ENCODE peak calls at places on chromosomes 4 and X, in seven cellular contexts. S is PC-3, O is GM23248, A is MM.1S, L is hepatocyte, U is fibroblast of lung, T is keratinocyte. P is an unnamed sample.

GRCh38 chrX:123993326-123993725 is 31.8 kb downstream of the STAG2 start:
- DNase-seq in O (peak; percentile 82), L (no peak), U (peak; percentile 83), S (peak; percentile 76), A (no peak), T (peak; percentile 46), P (no peak)

GRCh38 chrX:49884290-49884862 is 5.1 kb downstream of the USP27X start:
- DNase-seq in L (peak; percentile 59), S (peak; percentile 62), O (peak; percentile 67), U (peak; percentile 16), A (peak; percentile 40), T (no peak), P (peak; percentile 71)

GRCh38 chr4:16725252-16725651 is 173.2 kb downstream of the LDB2 start:
- DNase-seq in O (no peak), A (no peak), L (no peak), U (no peak), S (no peak), T (no peak), P (no peak)

GRCh38 chr4:89422441-89422950 is 114.9 kb upstream of the GPRIN3 start:
- DNase-seq in A (no peak), T (no peak), S (no peak), L (no peak), O (no peak), U (peak; percentile 57), P (no peak)

GRCh38 chr4:156773648-156774357 is 197.8 kb downstream of the PDGFC start:
- DNase-seq in T (no peak), L (no peak), O (peak; percentile 70), A (no peak), U (peak; percentile 87), S (peak; percentile 63), P (no peak)

GRCh38 chrX:153499876-153500275 is 5.1 kb downstream of the BGN start:
- DNase-seq in O (peak; percentile 47), L (no peak), U (no peak), S (no peak), A (no peak), T (no peak), P (no peak)

GRCh38 chr4:59484948-59485347 is 1715.2 kb upstream of the ADGRL3 start:
- DNase-seq in L (no peak), O (no peak), A (no peak), T (no peak), U (no peak), S (no peak), P (no peak)

GRCh38 chrX:153414838-153415552 is 3.7 kb downstream of the ZFP92 start:
- DNase-seq in L (no peak), T (no peak), A (no peak), O (peak; percentile 41), U (no peak), S (no peak), P (no peak)

GRCh38 chr4:175346381-175346780 is 428.2 kb downstream of the ADAM29 start:
- DNase-seq in U (no peak), T (no peak), L (no peak), O (no peak), A (no peak), S (peak; percentile 60), P (no peak)

GRCh38 chr4:26080876-26081628 is 167.0 kb downstream of the SMIM20 start:
- DNase-seq in T (no peak), O (no peak), A (no peak), L (no peak), U (no peak), S (no peak), P (no peak)

GRCh38 chr4:26083987-26084386 is 170.0 kb downstream of the SMIM20 start:
- DNase-seq in S (peak; percentile 94), A (no peak), U (peak; percentile 96), T (peak; percentile 74), L (peak; percentile 71), O (peak; percentile 91), P (no peak)

GRCh38 chr4:26081795-26082498 is 167.9 kb downstream of the SMIM20 start:
- DNase-seq in T (no peak), L (peak; percentile 66), O (peak; percentile 48), U (peak; percentile 49), A (peak; percentile 60), S (peak; percentile 71), P (peak; percentile 84)

GRCh38 chr4:26084414-26084813 is 170.4 kb downstream of the SMIM20 start:
- DNase-seq in U (no peak), A (no peak), O (no peak), S (no peak), T (no peak), L (no peak), P (peak; percentile 17)

DNA sequence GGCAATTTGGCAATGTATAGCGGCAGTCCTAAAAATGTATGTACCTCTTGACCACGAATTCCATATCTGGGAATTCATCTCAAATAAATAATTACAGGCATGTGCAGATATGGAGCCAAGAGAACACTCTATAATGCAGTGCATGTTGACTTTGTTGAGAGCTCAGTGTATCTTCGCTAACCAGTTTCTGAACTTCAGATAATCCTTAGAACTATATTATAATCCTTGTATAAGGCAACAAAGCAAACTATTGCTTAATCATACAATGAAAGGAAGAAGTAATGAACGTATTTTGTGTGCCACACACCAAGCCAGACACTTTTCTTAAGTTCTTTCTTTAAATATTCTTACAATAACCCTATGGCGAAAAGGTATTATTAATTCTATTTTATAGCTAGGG is 168.5 kb downstream of the SMIM20 start:
- DNase-seq in U (no peak), L (no peak), S (no peak), T (no peak), A (no peak), O (no peak), P (no peak)
- TF ChIP-seq EZH2 in U (no peak), L (no peak), S (no peak), T (no peak), A (no peak), O (no peak), P (no peak)

GRCh38 chr4:76898385-76898692 is 395 bp upstream of the SOWAHB start:
- DNase-seq in S (no peak), A (no peak), O (no peak), T (no peak), U (peak; percentile 5), L (no peak), P (no peak)
- TF ChIP-seq EZH2 in S (no peak), A (no peak), O (peak; percentile 46), T (no peak), U (no peak), L (no peak), P (peak; percentile 36)

GRCh38 chrX:145821898-145822567 is 4.4 kb downstream of the SLITRK2 start:
- DNase-seq in U (no peak), O (no peak), L (no peak), S (no peak), A (no peak), T (no peak), P (peak; percentile 8)
- TF ChIP-seq EZH2 in U (no peak), O (no peak), L (peak; percentile 52), S (no peak), A (no peak), T (no peak), P (peak; percentile 59)

DNA sequence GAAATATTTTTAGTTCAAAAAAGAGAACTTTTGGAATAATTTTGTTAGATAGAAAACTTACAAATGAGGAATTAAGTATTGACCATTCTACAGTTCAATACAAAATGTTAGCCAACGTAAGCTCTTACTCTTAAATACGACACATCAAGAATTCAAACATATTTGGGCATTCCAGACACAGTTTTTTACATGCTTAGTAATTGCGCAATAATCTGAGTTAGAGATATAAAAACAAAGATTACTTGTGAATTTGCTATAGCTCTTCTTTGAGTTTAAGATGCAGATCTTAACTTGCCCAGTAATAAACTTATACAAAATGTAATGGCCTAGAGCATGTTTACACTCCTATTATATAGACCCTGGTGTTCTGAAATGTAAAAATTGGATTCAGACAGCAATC is 1.2 kb downstream of the HPGDS start:
- DNase-seq in L (no peak), U (no peak), S (no peak), A (no peak), T (no peak), O (peak; percentile 18), P (no peak)
- TF ChIP-seq EZH2 in L (no peak), U (no peak), S (no peak), A (no peak), T (no peak), O (no peak), P (no peak)

DNA sequence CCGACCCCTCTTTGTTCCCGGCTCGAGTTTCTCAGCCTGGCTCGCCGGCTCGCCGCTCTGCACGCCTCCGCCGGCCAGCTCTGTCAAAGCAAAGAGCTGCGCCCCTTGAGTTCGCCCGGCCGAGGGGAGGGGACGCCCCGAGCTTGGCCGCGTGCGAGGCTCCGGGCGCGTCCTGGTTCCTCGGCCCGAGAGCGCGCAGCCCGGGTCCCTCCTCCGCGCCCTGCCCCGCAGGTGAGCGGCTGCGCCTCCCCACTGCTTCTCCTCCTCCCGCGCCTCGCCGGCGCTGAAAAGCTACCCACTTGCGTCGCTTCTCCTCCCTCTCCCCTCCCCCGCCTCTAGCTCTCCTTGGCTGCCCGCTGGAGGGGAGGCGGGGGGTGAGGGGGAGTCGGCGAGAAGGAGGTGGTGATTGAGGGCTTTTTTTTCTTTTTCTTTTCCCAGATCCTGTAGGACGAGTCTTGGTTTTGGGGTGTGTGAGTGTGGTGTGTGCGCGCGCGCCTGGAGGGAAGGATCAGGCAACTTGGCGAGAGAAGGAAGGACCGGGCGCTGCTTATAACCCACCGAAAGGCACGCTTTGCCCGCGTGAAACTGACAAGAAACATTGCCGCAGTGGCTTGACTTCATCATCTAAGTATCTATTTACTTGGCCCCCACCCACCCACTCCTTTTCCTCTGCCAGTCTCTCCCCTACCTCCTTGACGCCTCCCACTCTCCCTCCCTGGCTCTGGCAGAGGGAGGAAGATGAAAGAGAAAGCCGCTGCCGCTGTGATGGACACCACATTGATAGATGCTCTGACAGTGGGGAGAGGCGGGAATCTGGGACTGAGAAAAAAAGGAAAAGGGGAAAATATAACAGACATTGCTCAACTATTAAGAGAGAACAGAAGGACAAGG is at the start of gene LEF1:
- DNase-seq in S (peak; percentile 20), U (peak; percentile 49), T (no peak), O (peak; percentile 51), A (peak; percentile 90), L (peak; percentile 78), P (peak; percentile 84)
- TF ChIP-seq EZH2 in S (no peak), U (no peak), T (no peak), O (peak; percentile 90), A (no peak), L (peak; percentile 66), P (peak; percentile 57)

GRCh38 chr4:48483777-48484493 is 792 bp downstream of the SLC10A4 start:
- DNase-seq in S (no peak), O (peak; percentile 22), L (peak; percentile 11), U (no peak), A (no peak), T (no peak), P (peak; percentile 54)
- TF ChIP-seq EZH2 in S (no peak), O (no peak), L (peak; percentile 85), U (peak; percentile 98), A (no peak), T (peak; percentile 100), P (peak; percentile 73)

GRCh38 chr4:75880278-75880677 is 22.0 kb downstream of the PPEF2 start:
- DNase-seq in T (no peak), O (no peak), U (no peak), L (no peak), S (no peak), A (no peak), P (no peak)

GRCh38 chr4:75889537-75890199 is 12.6 kb downstream of the PPEF2 start:
- DNase-seq in A (no peak), T (no peak), S (no peak), O (no peak), L (no peak), U (no peak), P (no peak)

GRCh38 chr4:75891611-75892010 is 10.6 kb downstream of the PPEF2 start:
- DNase-seq in S (no peak), U (no peak), T (no peak), L (no peak), O (no peak), A (no peak), P (no peak)

GRCh38 chr4:75881476-75881875 is 20.8 kb downstream of the PPEF2 start:
- DNase-seq in U (no peak), L (no peak), T (no peak), A (no peak), S (no peak), O (no peak), P (no peak)

GRCh38 chr4:75886104-75886503 is 16.1 kb downstream of the PPEF2 start:
- DNase-seq in A (no peak), U (no peak), L (no peak), S (no peak), T (no peak), O (no peak), P (peak; percentile 39)
- TF ChIP-seq EZH2 in A (no peak), U (no peak), L (no peak), S (no peak), T (no peak), O (no peak), P (no peak)

P was measured in GM23338.